ENCODE peak calls at places on chromosomes 1 and 21, in nine cellular contexts. One of them, this sample, is unnamed.

GRCh38 chr1:221987860-221988520 is 246.1 kb upstream of the DUSP10 start:
- DNase-seq in heart left ventricle: no peak
- DNase-seq in fibroblast of pulmonary artery: peak; percentile 77
- DNase-seq in HEK293T: no peak
- DNase-seq in NCI-H1092: no peak
- DNase-seq in activated T-cell treated with anti-CD3 and anti-CD28 coated beads for 4 hours: no peak
- DNase-seq in lower lobe of right lung: no peak
- DNase-seq in stimulated activated CD8-positive, alpha-beta memory T cell treated with anti-CD3 and anti-CD28 coated beads, Interleukin-7, amount 100 ng/mL, for 48 hours: no peak
- DNase-seq in GOT3: no peak
- DNase-seq in this sample: no peak

GRCh38 chr1:23660671-23661070 is 30.9 kb upstream of the RPL11 start:
- DNase-seq in heart left ventricle: no peak
- DNase-seq in fibroblast of pulmonary artery: no peak
- DNase-seq in HEK293T: no peak
- DNase-seq in NCI-H1092: no peak
- DNase-seq in activated T-cell treated with anti-CD3 and anti-CD28 coated beads for 4 hours: no peak
- DNase-seq in lower lobe of right lung: no peak
- DNase-seq in stimulated activated CD8-positive, alpha-beta memory T cell treated with anti-CD3 and anti-CD28 coated beads, Interleukin-7, amount 100 ng/mL, for 48 hours: no peak
- DNase-seq in GOT3: no peak
- DNase-seq in this sample: no peak

GRCh38 chr1:160459056-160459455 is 58.7 kb downstream of the VANGL2 start:
- DNase-seq in heart left ventricle: no peak
- DNase-seq in fibroblast of pulmonary artery: no peak
- DNase-seq in HEK293T: no peak
- DNase-seq in NCI-H1092: no peak
- DNase-seq in activated T-cell treated with anti-CD3 and anti-CD28 coated beads for 4 hours: no peak
- DNase-seq in lower lobe of right lung: no peak
- DNase-seq in stimulated activated CD8-positive, alpha-beta memory T cell treated with anti-CD3 and anti-CD28 coated beads, Interleukin-7, amount 100 ng/mL, for 48 hours: no peak
- DNase-seq in GOT3: no peak
- DNase-seq in this sample: no peak

GRCh38 chr21:39531777-39532333 is 80.1 kb downstream of the SH3BGR start:
- DNase-seq in heart left ventricle: no peak
- DNase-seq in fibroblast of pulmonary artery: no peak
- DNase-seq in HEK293T: no peak
- DNase-seq in NCI-H1092: no peak
- DNase-seq in activated T-cell treated with anti-CD3 and anti-CD28 coated beads for 4 hours: no peak
- DNase-seq in lower lobe of right lung: no peak
- DNase-seq in stimulated activated CD8-positive, alpha-beta memory T cell treated with anti-CD3 and anti-CD28 coated beads, Interleukin-7, amount 100 ng/mL, for 48 hours: no peak
- DNase-seq in GOT3: no peak
- DNase-seq in this sample: no peak

GRCh38 chr1:91684599-91685196 is 184.0 kb downstream of the CDC7 start:
- DNase-seq in heart left ventricle: no peak
- DNase-seq in fibroblast of pulmonary artery: peak; percentile 48
- DNase-seq in HEK293T: no peak
- DNase-seq in NCI-H1092: no peak
- DNase-seq in activated T-cell treated with anti-CD3 and anti-CD28 coated beads for 4 hours: no peak
- DNase-seq in lower lobe of right lung: no peak
- DNase-seq in stimulated activated CD8-positive, alpha-beta memory T cell treated with anti-CD3 and anti-CD28 coated beads, Interleukin-7, amount 100 ng/mL, for 48 hours: no peak
- DNase-seq in GOT3: no peak
- DNase-seq in this sample: no peak

GRCh38 chr1:231040800-231041704 is 998 bp upstream of the FAM89A start:
- DNase-seq in heart left ventricle: no peak
- DNase-seq in fibroblast of pulmonary artery: no peak
- DNase-seq in HEK293T: peak; percentile 52
- DNase-seq in NCI-H1092: no peak
- DNase-seq in activated T-cell treated with anti-CD3 and anti-CD28 coated beads for 4 hours: no peak
- DNase-seq in lower lobe of right lung: no peak
- DNase-seq in stimulated activated CD8-positive, alpha-beta memory T cell treated with anti-CD3 and anti-CD28 coated beads, Interleukin-7, amount 100 ng/mL, for 48 hours: no peak
- DNase-seq in GOT3: no peak
- DNase-seq in this sample: no peak

GRCh38 chr21:44880762-44881585 is 7.5 kb upstream of the PTTG1IP start:
- DNase-seq in heart left ventricle: no peak
- DNase-seq in fibroblast of pulmonary artery: peak; percentile 88
- DNase-seq in HEK293T: no peak
- DNase-seq in NCI-H1092: no peak
- DNase-seq in activated T-cell treated with anti-CD3 and anti-CD28 coated beads for 4 hours: no peak
- DNase-seq in lower lobe of right lung: no peak
- DNase-seq in stimulated activated CD8-positive, alpha-beta memory T cell treated with anti-CD3 and anti-CD28 coated beads, Interleukin-7, amount 100 ng/mL, for 48 hours: no peak
- DNase-seq in GOT3: no peak
- DNase-seq in this sample: no peak

GRCh38 chr1:154186177-154186576 is 5.7 kb downstream of the TPM3 start:
- DNase-seq in heart left ventricle: no peak
- DNase-seq in fibroblast of pulmonary artery: peak; percentile 81
- DNase-seq in HEK293T: peak; percentile 67
- DNase-seq in NCI-H1092: peak; percentile 48
- DNase-seq in activated T-cell treated with anti-CD3 and anti-CD28 coated beads for 4 hours: peak; percentile 42
- DNase-seq in lower lobe of right lung: peak; percentile 73
- DNase-seq in stimulated activated CD8-positive, alpha-beta memory T cell treated with anti-CD3 and anti-CD28 coated beads, Interleukin-7, amount 100 ng/mL, for 48 hours: peak; percentile 59
- DNase-seq in GOT3: no peak
- DNase-seq in this sample: no peak

This sample was measured in NCI-H2227 treated with DMSO at 0.1 percent for 48 hours.